ENCODE peak calls at places on chromosomes 16 and 17, in seven cellular contexts. C, D, Q, V, S, W and R are unnamed samples.
A peak's percentile ranks its signal among the peaks of the same experiment; 100 is the strongest.

GRCh38 chr17:27554152-27554551 is 76.8 kb upstream of the LGALS9 start:
- DNase-seq in D (no peak), W (no peak), V (no peak), S (peak; percentile 54), Q (no peak), C (no peak), R (no peak)

GRCh38 chr17:64775701-64776570 is 113.8 kb upstream of the SMURF2 start:
- DNase-seq in S (no peak), C (no peak), W (no peak), V (no peak), Q (no peak), D (no peak), R (no peak)

GRCh38 chr17:50117202-50118040 is 12.5 kb downstream of the SAMD14 start:
- DNase-seq in D (no peak), Q (peak; percentile 52), S (peak; percentile 47), V (peak; percentile 64), W (peak; percentile 82), C (peak; percentile 40), R (no peak)

GRCh38 chr16:90019543-90020259 is 445 bp upstream of the DBNDD1 start:
- DNase-seq in W (peak; percentile 78), D (no peak), Q (peak; percentile 56), V (no peak), S (peak; percentile 53), C (no peak), R (no peak)

GRCh38 chr17:78736526-78737079 is 45.5 kb downstream of the CYTH1 start:
- DNase-seq in Q (peak; percentile 92), D (no peak), C (peak; percentile 36), W (peak; percentile 94), S (no peak), V (no peak), R (peak; percentile 60)

GRCh38 chr16:85699224-85699558 is 10.4 kb upstream of the GINS2 start:
- DNase-seq in S (no peak), Q (no peak), D (no peak), C (no peak), V (no peak), W (no peak), R (no peak)

GRCh38 chr16:66502020-66502913 is 47.7 kb downstream of the TK2 start:
- DNase-seq in V (no peak), Q (no peak), W (peak; percentile 87), D (no peak), C (no peak), S (peak; percentile 67), R (peak; percentile 94)

GRCh38 chr16:56708418-56708817 is 21.5 kb upstream of the NUP93 start:
- DNase-seq in D (no peak), W (no peak), C (peak; percentile 34), V (no peak), Q (no peak), S (no peak), R (no peak)

GRCh38 chr17:78779848-78780247 is 2.2 kb downstream of the CYTH1 start:
- DNase-seq in Q (peak; percentile 25), D (no peak), C (peak; percentile 55), S (no peak), W (peak; percentile 43), V (no peak), R (no peak)

GRCh38 chr16:84860383-84860782 is 40.6 kb downstream of the CRISPLD2 start:
- DNase-seq in W (no peak), D (no peak), V (no peak), Q (no peak), S (no peak), C (no peak), R (no peak)

GRCh38 chr17:57739402-57740224 is 5.5 kb downstream of the CCDC182 start:
- DNase-seq in D (no peak), V (no peak), Q (peak; percentile 58), W (no peak), C (no peak), S (peak; percentile 19), R (no peak)

GRCh38 chr17:40218740-40219072 is 398 bp upstream of the WIPF2 start:
- DNase-seq in C (peak; percentile 60), D (peak; percentile 80), W (peak; percentile 74), V (peak; percentile 53), Q (peak; percentile 44), S (peak; percentile 82), R (peak; percentile 28)

GRCh38 chr17:74646231-74646630 is 22.7 kb upstream of the CD300E start:
- DNase-seq in Q (peak; percentile 24), S (no peak), D (no peak), C (no peak), V (no peak), W (no peak), R (no peak)

GRCh38 chr17:69350911-69351310 is 24.0 kb upstream of the ABCA5 start:
- DNase-seq in Q (no peak), C (no peak), W (no peak), S (no peak), V (no peak), D (no peak), R (no peak)

GRCh38 chr17:43532581-43532980 is 13.6 kb downstream of the ETV4 start:
- DNase-seq in D (no peak), S (no peak), C (no peak), V (no peak), W (peak; percentile 54), Q (no peak), R (no peak)

GRCh38 chr17:28193241-28193640 is 125.8 kb upstream of the TMEM97 start:
- DNase-seq in C (no peak), V (no peak), S (no peak), D (no peak), Q (no peak), W (peak; percentile 71), R (peak; percentile 43)

GRCh38 chr17:20174588-20175265 is 165.6 kb downstream of the SPECC1 start:
- DNase-seq in D (no peak), V (no peak), C (no peak), S (peak; percentile 57), W (no peak), Q (peak; percentile 26), R (no peak)

GRCh38 chr17:57293077-57293476 is 36.8 kb downstream of the MSI2 start:
- DNase-seq in D (no peak), Q (peak; percentile 94), C (no peak), S (no peak), V (no peak), W (no peak), R (no peak)

GRCh38 chr16:82639666-82640336 is 13.0 kb downstream of the CDH13 start:
- DNase-seq in C (peak; percentile 20), W (peak; percentile 69), V (peak; percentile 72), S (peak; percentile 65), D (no peak), Q (peak; percentile 56), R (no peak)

GRCh38 chr17:61426482-61427304 is 25.5 kb upstream of the TBX4 start:
- DNase-seq in D (no peak), S (no peak), V (no peak), W (no peak), C (no peak), Q (no peak), R (no peak)
- TF ChIP-seq CTCF in D (no peak), S (no peak), V (no peak), W (no peak), C (no peak), Q (no peak), R (no peak)

GRCh38 chr16:31528726-31529397 is 1.2 kb downstream of the AHSP start:
- DNase-seq in C (no peak), W (no peak), S (no peak), V (no peak), D (no peak), Q (no peak), R (no peak)
- TF ChIP-seq CTCF in C (no peak), W (no peak), S (no peak), V (no peak), D (no peak), Q (no peak), R (no peak)

DNA sequence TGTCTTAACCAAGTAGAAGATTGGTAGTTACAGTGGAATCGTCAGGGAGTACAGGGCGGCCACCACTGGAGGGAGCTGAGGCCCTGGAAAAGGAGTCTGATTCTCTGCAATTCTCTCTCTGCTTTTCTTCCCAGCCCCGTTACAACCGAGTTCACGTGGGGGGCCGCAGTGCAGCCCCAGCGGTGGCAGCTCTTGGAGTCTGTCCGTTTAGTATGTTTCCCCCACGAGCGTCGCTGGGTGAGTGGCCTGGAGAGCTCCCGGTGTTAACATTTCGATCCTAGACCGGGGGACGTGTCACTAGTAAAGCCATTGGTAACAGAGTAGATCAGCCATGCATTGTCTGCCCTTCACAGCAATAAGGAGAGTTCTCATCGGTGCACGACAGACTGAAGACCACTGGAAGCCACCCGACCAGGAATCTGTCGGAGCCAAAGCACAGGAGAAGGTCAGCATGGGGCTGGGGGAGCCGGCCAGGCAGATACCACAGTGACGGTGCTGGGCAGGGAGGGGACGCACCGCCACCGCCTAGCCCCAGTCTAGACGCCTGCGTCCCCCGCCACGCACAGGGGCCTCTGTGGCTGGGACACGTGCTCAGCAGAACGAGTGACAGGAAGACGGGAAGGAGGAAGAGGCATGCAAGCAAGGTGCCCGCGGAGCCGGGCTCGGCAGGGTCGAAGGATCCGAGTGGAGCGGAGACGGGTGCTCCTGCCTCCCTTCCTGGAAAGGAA is 15.7 kb downstream of the SLC16A3 start:
- DNase-seq in Q (no peak), D (no peak), V (no peak), W (no peak), S (peak; percentile 55), C (no peak), R (no peak)
- TF ChIP-seq CTCF in Q (peak; percentile 50), D (no peak), V (peak; percentile 66), W (peak; percentile 44), S (peak; percentile 68), C (peak; percentile 28), R (peak; percentile 48)

GRCh38 chr17:51585514-51586104 is 325.3 kb downstream of the UTP18 start:
- DNase-seq in V (peak; percentile 35), D (no peak), S (no peak), W (no peak), Q (peak; percentile 17), C (no peak), R (no peak)
- TF ChIP-seq CTCF in V (peak; percentile 68), D (no peak), S (no peak), W (no peak), Q (peak; percentile 56), C (no peak), R (no peak)

DNA sequence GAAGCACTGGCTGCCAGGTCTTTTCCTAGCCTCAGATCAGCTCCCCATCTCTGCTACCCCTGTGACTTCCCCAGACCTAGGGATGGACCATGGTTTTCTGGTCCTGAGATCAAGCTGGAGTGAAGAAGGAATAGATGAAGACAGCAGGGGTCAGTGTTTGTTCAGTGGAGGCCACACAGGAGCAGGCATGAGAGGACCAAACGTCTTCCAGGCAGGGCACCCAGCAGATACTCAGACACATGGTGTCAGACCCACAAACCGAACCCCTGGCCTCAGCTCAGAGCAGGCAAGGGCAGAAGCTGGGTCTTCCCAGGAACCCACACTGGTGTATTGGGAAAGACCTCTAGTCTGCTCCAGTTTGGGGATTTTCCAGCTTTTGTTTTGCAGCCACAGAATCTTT is 189.7 kb downstream of the IRX5 start:
- DNase-seq in Q (peak; percentile 1), C (no peak), S (no peak), D (no peak), V (no peak), W (no peak), R (no peak)
- TF ChIP-seq CTCF in Q (no peak), C (no peak), S (no peak), D (no peak), V (peak; percentile 21), W (peak; percentile 21), R (no peak)

GRCh38 chr16:76819517-76819916 is 371.5 kb upstream of the MON1B start:
- DNase-seq in Q (no peak), V (no peak), W (no peak), C (no peak), D (no peak), S (no peak), R (no peak)
- TF ChIP-seq CTCF in Q (no peak), V (no peak), W (no peak), C (no peak), D (no peak), S (no peak), R (no peak)